ENCODE peak calls at places on chromosomes 4 and X, in eight cellular contexts. I, A, E, W, D, J, F and K are unnamed samples.

GRCh38 chr4:55125087-55125721 is at the start of gene KDR:
- DNase-seq in I (no peak), A (peak; percentile 7), E (no peak), W (peak; percentile 45), D (no peak), J (no peak), F (peak; percentile 90), K (no peak)

GRCh38 chr4:98113005-98113404 is 30.3 kb downstream of the STPG2 start:
- DNase-seq in I (no peak), A (peak; percentile 8), E (peak; percentile 11), W (peak; percentile 60), D (peak; percentile 35), J (peak; percentile 26), F (peak; percentile 69), K (peak; percentile 7)

GRCh38 chrX:70030242-70030823 is 19.4 kb downstream of the AWAT2 start:
- DNase-seq in I (peak; percentile 30), A (no peak), E (peak; percentile 66), W (peak; percentile 62), D (peak; percentile 40), J (peak; percentile 32), F (peak; percentile 71), K (no peak)

GRCh38 chr4:182929296-182929695 is 12.1 kb upstream of the DCTD start:
- DNase-seq in I (no peak), A (no peak), E (no peak), W (peak; percentile 50), D (peak; percentile 36), J (no peak), F (no peak), K (peak; percentile 72)

GRCh38 chr4:139595989-139596679 is 40.1 kb upstream of the SETD7 start:
- DNase-seq in I (no peak), A (no peak), E (no peak), W (no peak), D (peak; percentile 78), J (no peak), F (no peak), K (no peak)

GRCh38 chrX:94058728-94059382 is 384.8 kb downstream of the FAM133A start:
- DNase-seq in I (no peak), A (no peak), E (peak; percentile 28), W (peak; percentile 76), D (peak; percentile 22), J (no peak), F (peak; percentile 64), K (no peak)

GRCh38 chr4:143407475-143407874 is 70.8 kb downstream of the GAB1 start:
- DNase-seq in I (no peak), A (no peak), E (peak; percentile 29), W (no peak), D (no peak), J (no peak), F (no peak), K (no peak)

GRCh38 chrX:9829308-9830267 is 43.4 kb downstream of the SHROOM2 start:
- DNase-seq in I (no peak), A (no peak), E (no peak), W (peak; percentile 33), D (peak; percentile 93), J (no peak), F (no peak), K (peak; percentile 27)

GRCh38 chrX:119492463-119492862 is 24.2 kb downstream of the SLC25A5 start:
- DNase-seq in I (no peak), A (no peak), E (no peak), W (no peak), D (peak; percentile 62), J (no peak), F (no peak), K (no peak)

GRCh38 chr4:26362745-26363439 is 42.1 kb downstream of the RBPJ start:
- DNase-seq in I (no peak), A (no peak), E (no peak), W (no peak), D (peak; percentile 10), J (no peak), F (no peak), K (no peak)

GRCh38 chr4:1010522-1011021 is 854 bp upstream of the FGFRL1 start:
- DNase-seq in I (no peak), A (no peak), E (peak; percentile 66), W (peak; percentile 85), D (peak; percentile 94), J (no peak), F (peak; percentile 59), K (peak; percentile 68)

GRCh38 chr4:173057906-173058305 is 110.7 kb upstream of the GALNT7 start:
- DNase-seq in I (no peak), A (no peak), E (no peak), W (no peak), D (no peak), J (no peak), F (no peak), K (no peak)

GRCh38 chr4:67549123-67549522 is 3.8 kb upstream of the CENPC start:
- DNase-seq in I (no peak), A (no peak), E (peak; percentile 39), W (no peak), D (peak; percentile 71), J (no peak), F (no peak), K (no peak)

GRCh38 chr4:5693871-5694270 is 14.5 kb downstream of the EVC2 start:
- DNase-seq in I (no peak), A (no peak), E (no peak), W (no peak), D (no peak), J (no peak), F (no peak), K (no peak)

GRCh38 chrX:123917069-123917468 is 44.4 kb upstream of the STAG2 start:
- DNase-seq in I (no peak), A (no peak), E (no peak), W (no peak), D (peak; percentile 23), J (no peak), F (no peak), K (no peak)

GRCh38 chr4:184398741-184399504 is 75.4 kb downstream of the IRF2 start:
- DNase-seq in I (no peak), A (no peak), E (no peak), W (no peak), D (no peak), J (no peak), F (no peak), K (no peak)

GRCh38 chrX:107135076-107135964 is 16.7 kb upstream of the RBM41 start:
- DNase-seq in I (no peak), A (no peak), E (no peak), W (no peak), D (peak; percentile 85), J (no peak), F (no peak), K (peak; percentile 45)

GRCh38 chr4:40908297-40908696 is 158.5 kb downstream of the NSUN7 start:
- DNase-seq in I (no peak), A (no peak), E (no peak), W (peak; percentile 24), D (peak; percentile 43), J (no peak), F (no peak), K (no peak)

GRCh38 chrX:103613362-103613761 is 5.6 kb downstream of the TCEAL3 start:
- DNase-seq in I (no peak), A (no peak), E (no peak), W (no peak), D (no peak), J (no peak), F (no peak), K (no peak)

GRCh38 chrX:88863726-88864125 is 116.7 kb downstream of the CPXCR1 start:
- DNase-seq in I (no peak), A (no peak), E (no peak), W (no peak), D (no peak), J (no peak), F (no peak), K (no peak)

GRCh38 chrX:97372006-97372766 is 488.5 kb downstream of the RPA4 start:
- DNase-seq in I (peak; percentile 5), A (no peak), E (no peak), W (no peak), D (no peak), J (no peak), F (no peak), K (no peak)

GRCh38 chr4:157509286-157509685 is 288.8 kb downstream of the GRIA2 start:
- DNase-seq in I (no peak), A (no peak), E (no peak), W (no peak), D (no peak), J (no peak), F (no peak), K (peak; percentile 1)

GRCh38 chr4:168856312-168856711 is 153.7 kb downstream of the CBR4 start:
- DNase-seq in I (no peak), A (no peak), E (no peak), W (no peak), D (no peak), J (peak; percentile 8), F (no peak), K (peak; percentile 78)

GRCh38 chr4:151744614-151745013 is 16.2 kb downstream of the GATB start:
- DNase-seq in I (no peak), A (no peak), E (no peak), W (peak; percentile 63), D (peak; percentile 100), J (no peak), F (no peak), K (peak; percentile 84)

GRCh38 chr4:136927172-136927571 is 605.1 kb downstream of the PCDH18 start:
- DNase-seq in I (no peak), A (no peak), E (no peak), W (no peak), D (peak; percentile 61), J (no peak), F (no peak), K (peak; percentile 18)

GRCh38 chr4:56976878-56977320 is 507 bp downstream of the NOA1 start:
- DNase-seq in I (no peak), A (no peak), E (no peak), W (peak; percentile 84), D (peak; percentile 50), J (peak; percentile 30), F (peak; percentile 64), K (no peak)

GRCh38 chr4:6116696-6117285 is 83.6 kb downstream of the JAKMIP1 start:
- DNase-seq in I (peak; percentile 31), A (no peak), E (no peak), W (no peak), D (no peak), J (no peak), F (no peak), K (no peak)

GRCh38 chrX:47723689-47724088 is 64.7 kb upstream of the UXT start:
- DNase-seq in I (no peak), A (no peak), E (peak; percentile 8), W (no peak), D (no peak), J (peak; percentile 6), F (peak; percentile 15), K (no peak)

GRCh38 chr4:69759189-69759604 is 1.2 kb downstream of the SULT1B1 start:
- DNase-seq in I (no peak), A (no peak), E (no peak), W (peak; percentile 61), D (peak; percentile 30), J (no peak), F (no peak), K (no peak)

GRCh38 chr4:76801621-76802545 is 96.1 kb downstream of the SOWAHB start:
- DNase-seq in I (no peak), A (no peak), E (no peak), W (peak; percentile 43), D (no peak), J (no peak), F (peak; percentile 55), K (no peak)

GRCh38 chrX:39903937-39904336 is 193.8 kb downstream of the BCOR start:
- DNase-seq in I (no peak), A (no peak), E (no peak), W (no peak), D (peak; percentile 77), J (no peak), F (no peak), K (no peak)